ENCODE peak calls at places on chromosome 19, in six cellular contexts. B is Caco-2, H is osteoblast, Q is left ventricle myocardium inferior, M is transverse colon, J is thoracic aorta. R is an unnamed sample. For H3K27me3, the result is how much of the 10 kb centered on the place peaks cover.

GRCh38 chr19:11268783-11269267 is 6.5 kb upstream of the DOCK6 start:
- DNase-seq in M (peak), B (no peak), H (peak), J (no peak), Q (peak), R (peak)

GRCh38 chr19:55687281-55688172 is 12.5 kb downstream of the EPN1 start:
- DNase-seq in B (peak), H (peak), M (peak), J (no peak), Q (peak), R (no peak)

GRCh38 chr19:31278555-31279435 is 70.4 kb downstream of the TSHZ3 start:
- DNase-seq in J (no peak), Q (no peak), M (no peak), B (no peak), H (no peak), R (no peak)

GRCh38 chr19:57004418-57004817 is 115.4 kb upstream of the USP29 start:
- DNase-seq in H (no peak), B (no peak), J (no peak), Q (no peak), M (no peak), R (no peak)

GRCh38 chr19:17469092-17469370 is 1.3 kb upstream of the SLC27A1 start:
- DNase-seq in J (no peak), H (peak), Q (no peak), B (no peak), M (no peak), R (no peak)

GRCh38 chr19:778910-779653 is 18.2 kb upstream of the PTBP1 start:
- DNase-seq in M (peak), B (peak), J (no peak), H (peak), Q (no peak), R (peak)

GRCh38 chr19:44756089-44756562 is 7.6 kb downstream of the BCL3 start:
- DNase-seq in J (no peak), M (no peak), B (no peak), Q (no peak), H (peak), R (no peak)

GRCh38 chr19:35265126-35265995 is 3.4 kb upstream of the USF2 start:
- DNase-seq in Q (no peak), J (no peak), H (peak), M (peak), B (peak), R (peak)

GRCh38 chr19:9862897-9863296 is 27.8 kb downstream of the PIN1 start:
- DNase-seq in J (no peak), B (no peak), Q (no peak), M (no peak), H (no peak), R (no peak)

GRCh38 chr19:18183529-18183928 is 9.5 kb upstream of the MPV17L2 start:
- DNase-seq in J (no peak), Q (no peak), H (no peak), B (no peak), M (peak), R (no peak)

GRCh38 chr19:409006-409514 is at the start of gene C2CD4C:
- DNase-seq in J (no peak), H (peak), Q (no peak), B (peak), M (no peak), R (peak)

GRCh38 chr19:38319421-38320258 is at the start of gene KCNK6:
- DNase-seq in B (no peak), J (no peak), M (peak), H (peak), Q (peak), R (no peak)

GRCh38 chr19:46624958-46625661 is at the start of gene PTGIR:
- DNase-seq in B (no peak), J (peak), Q (peak), H (peak), M (peak), R (no peak)

GRCh38 chr19:10686661-10687517 is 14.3 kb upstream of the QTRT1 start:
- DNase-seq in H (peak), Q (peak), M (no peak), J (no peak), B (no peak), R (no peak)

GRCh38 chr19:23887642-23888041 is 27.0 kb upstream of the ZNF726 start:
- DNase-seq in B (peak), M (peak), Q (no peak), H (no peak), J (no peak), R (no peak)

GRCh38 chr19:50780753-50781480 is 9.3 kb upstream of the ACP4 start:
- DNase-seq in Q (no peak), M (no peak), B (no peak), H (peak), J (no peak), R (no peak)
- H3K27me3 ChIP-seq in Q (half or more), M (half or more), B (under half), H (under half), J (under half), R (half or more)

GRCh38 chr19:52188822-52189744 is 769 bp upstream of the PPP2R1A start:
- DNase-seq in B (peak), Q (peak), M (no peak), J (peak), H (peak), R (no peak)

GRCh38 chr19:52190679-52191293 is 934 bp downstream of the PPP2R1A start:
- DNase-seq in Q (no peak), H (peak), B (peak), J (no peak), M (peak), R (peak)

GRCh38 chr19:52191374-52191773 is 1.5 kb downstream of the PPP2R1A start:
- DNase-seq in Q (no peak), B (no peak), J (no peak), H (no peak), M (peak), R (no peak)

GRCh38 chr19:52189745-52190678 is at the start of gene PPP2R1A:
- DNase-seq in B (peak), J (peak), Q (peak), M (peak), H (peak), R (peak)

GRCh38 chr19:52191951-52192350 is 2.1 kb downstream of the PPP2R1A start:
- DNase-seq in M (no peak), B (no peak), H (no peak), Q (no peak), J (no peak), R (no peak)
- H3K4me3 ChIP-seq in M (no peak), B (no peak), H (no peak), Q (peak), J (peak), R (no peak)

DNA sequence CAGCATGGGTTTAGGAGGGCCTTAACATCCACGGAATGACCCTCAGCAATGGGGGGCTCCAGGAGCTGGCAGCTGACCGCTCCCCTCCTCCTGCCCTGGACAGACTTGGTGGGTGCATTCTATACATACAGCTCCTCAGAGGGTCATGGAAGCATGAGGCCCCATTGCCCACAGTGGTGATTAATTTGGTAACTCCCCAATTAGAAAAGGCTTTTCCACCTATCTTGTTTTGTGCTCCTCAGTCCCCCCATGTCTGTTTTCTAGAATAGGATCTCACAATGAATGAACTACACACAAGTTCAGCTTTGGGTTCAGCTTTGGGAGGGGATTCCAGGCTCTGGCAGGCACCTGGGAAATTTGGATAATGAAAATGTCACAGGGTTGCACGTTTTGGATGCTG is 707.8 kb downstream of the UQCRFS1 start:
- DNase-seq in J (no peak), B (no peak), M (no peak), Q (no peak), H (no peak), R (no peak)
- H3K27me3 ChIP-seq in J (under half), B (under half), M (under half), Q (under half), H (under half), R (under half)

GRCh38 chr19:7921955-7922840 is 2.1 kb downstream of the SNAPC2 start:
- DNase-seq in H (peak), M (no peak), B (no peak), Q (no peak), J (no peak), R (no peak)
- H3K4me3 ChIP-seq in H (peak), M (no peak), B (no peak), Q (peak), J (peak), R (peak)

DNA sequence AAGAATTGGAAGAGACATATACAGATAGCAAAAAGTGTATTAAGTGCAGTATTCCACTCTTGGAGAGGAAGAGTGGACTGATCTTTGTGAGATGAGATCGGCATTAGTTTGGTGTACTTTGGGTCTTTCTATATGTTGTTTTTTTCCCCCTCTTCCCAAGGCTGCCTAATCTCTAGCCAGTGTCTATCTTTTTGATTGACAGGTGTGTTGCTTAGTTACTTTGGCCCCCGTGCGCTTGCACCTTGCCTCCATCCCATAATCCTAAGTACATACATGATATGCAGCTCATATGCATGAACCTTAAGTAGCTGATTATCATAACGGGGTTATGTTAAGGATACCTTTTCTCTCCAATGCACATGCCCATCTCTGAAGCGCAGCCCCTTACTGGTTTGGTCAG is 4.3 kb upstream of the SLC7A10 start:
- DNase-seq in M (no peak), H (no peak), J (no peak), Q (no peak), B (no peak), R (no peak)
- H3K27me3 ChIP-seq in M (under half), H (under half), J (under half), Q (half or more), B (under half), R (under half)

DNA sequence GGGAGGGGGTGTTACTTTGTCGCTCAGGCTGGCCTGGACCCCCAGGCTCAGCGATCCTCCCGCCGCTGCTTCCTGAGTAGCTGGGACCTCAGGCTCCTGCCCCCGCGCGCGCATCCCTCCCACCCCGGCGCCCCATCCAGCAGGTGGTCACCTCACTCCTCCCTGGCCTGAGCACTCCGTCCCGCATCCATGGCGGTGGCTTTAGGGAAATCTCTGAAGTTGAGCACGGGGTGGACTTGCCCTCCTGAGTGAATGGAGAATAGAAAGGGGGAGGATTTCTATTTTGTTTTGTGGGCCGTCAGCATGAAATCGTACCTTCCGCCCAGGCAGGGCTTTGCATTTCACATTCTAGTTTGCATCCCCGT is 413 bp upstream of the ZNF813 start:
- DNase-seq in M (peak), B (no peak), Q (peak), J (no peak), H (peak), R (no peak)
- H3K4me3 ChIP-seq in M (peak), B (peak), Q (peak), J (peak), H (peak), R (peak)

DNA sequence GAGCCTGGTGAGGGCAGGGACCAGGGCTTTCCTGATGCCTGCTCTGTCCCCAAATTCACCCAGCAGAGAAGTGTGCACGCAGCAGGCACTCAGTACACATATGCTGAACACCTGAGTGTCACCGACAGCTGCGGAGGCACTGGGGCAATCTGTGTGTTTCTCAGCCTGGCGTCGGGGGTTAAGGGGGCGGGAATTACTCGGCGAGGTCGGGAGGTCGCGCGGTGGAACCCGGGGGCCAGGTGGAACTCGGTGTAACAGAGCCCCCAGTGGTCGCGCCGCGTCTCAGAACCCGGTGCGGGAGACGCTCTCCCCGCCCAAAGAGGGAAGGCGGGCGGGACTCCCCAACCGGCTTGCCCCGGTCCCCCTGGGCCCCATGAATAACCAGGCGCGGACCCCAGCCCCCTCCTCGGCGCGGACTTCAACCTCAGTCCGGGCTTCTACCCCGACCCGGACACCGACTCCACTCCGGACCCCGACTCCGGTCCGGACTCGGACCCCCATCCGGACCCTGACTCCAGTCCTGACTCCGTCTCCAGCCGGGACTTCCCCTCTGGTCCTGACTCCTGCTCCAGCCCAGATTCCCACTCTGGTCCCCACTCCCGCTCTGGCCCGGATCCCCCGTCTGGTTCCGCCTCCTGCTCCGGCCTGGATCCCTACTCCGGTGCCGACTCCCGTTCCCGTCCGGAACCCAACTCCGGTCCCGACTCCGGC is at the start of gene SELENOV:
- DNase-seq in M (no peak), Q (no peak), B (peak), H (peak), J (no peak), R (no peak)
- H3K27me3 ChIP-seq in M (half or more), Q (half or more), B (under half), H (half or more), J (under half), R (under half)

GRCh38 chr19:42074513-42075363 is 1.2 kb upstream of the ZNF574 start:
- DNase-seq in B (peak), M (peak), J (no peak), Q (no peak), H (peak), R (no peak)
- H3K4me3 ChIP-seq in B (peak), M (peak), J (peak), Q (peak), H (peak), R (peak)

DNA sequence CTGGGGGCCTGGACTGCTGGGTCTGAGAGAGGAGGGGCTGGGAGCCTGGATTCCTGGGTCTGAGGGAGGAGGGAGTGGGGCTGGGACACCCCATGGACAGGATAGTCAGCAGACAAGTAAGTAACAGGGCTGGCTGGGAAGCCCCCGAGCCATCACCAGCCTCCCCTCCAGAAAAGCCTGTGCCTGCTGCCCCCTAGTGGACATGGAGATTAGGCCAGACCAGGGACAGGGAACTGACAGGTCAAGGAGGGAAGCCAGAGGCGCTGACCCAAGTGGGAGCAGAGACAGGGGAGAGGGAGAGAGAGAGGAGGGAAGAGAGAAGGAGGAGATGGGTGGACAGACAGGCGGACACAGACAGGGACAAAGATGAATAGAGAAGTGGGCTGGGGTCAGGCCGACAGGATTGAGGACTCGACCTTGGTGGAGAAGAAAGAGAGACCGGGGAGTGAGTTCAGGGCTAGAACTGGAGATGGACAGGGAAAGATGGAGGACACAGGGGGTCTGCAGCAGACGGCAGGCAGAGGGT is 6.7 kb upstream of the ERFL start:
- DNase-seq in Q (peak), J (no peak), H (peak), M (peak), B (peak), R (peak)
- H3K27me3 ChIP-seq in Q (half or more), J (under half), H (under half), M (half or more), B (under half), R (half or more)

DNA sequence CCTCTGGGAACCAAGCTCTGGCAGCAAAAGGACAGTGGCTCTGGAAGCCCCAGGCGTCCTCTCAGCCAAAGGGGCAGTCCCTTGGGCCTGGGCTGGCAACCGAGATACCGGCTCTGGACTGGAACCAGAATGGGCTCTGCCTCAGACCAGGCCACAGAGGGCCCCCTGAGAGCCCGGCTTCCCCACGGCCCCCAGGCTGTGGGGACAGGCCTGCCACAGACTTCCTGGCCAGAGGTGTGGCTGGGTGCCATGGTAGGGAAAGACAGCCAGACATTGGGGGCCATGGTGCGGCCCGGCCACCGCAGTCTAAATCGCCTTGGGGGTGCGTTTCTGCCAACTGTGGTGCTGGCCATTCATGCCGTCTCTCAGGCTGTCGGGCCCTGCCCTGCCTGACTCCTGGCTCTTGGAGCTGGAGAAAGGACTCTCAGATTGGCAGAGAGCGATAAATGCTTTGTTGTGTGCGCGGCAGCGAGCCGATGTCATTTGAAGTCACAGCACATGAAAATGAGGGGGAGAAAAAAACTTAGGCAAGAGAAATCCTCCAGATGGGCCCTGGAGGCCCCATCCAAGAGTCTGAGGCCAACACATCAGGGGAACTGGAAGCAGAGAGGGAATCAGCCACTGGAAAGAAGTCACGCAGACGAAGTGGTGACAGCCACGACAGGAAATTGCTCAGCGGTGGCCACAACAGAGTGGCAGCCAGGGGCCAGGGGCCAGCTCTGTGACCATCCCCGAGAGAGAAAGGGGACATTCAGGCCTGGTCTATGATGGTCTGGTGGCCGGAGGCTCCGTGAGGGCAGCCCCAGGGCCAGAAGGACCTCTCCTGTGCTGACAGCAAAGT is 26.5 kb downstream of the SH3GL1 start:
- DNase-seq in B (no peak), H (peak), Q (peak), J (no peak), M (no peak), R (peak)
- H3K4me3 ChIP-seq in B (no peak), H (peak), Q (peak), J (peak), M (no peak), R (no peak)

R was measured in SJSA1.